ENCODE peak calls at places on chromosomes 4 and X, in six cellular contexts. D, V, G, K, Y and N are unnamed samples.

GRCh38 chr4:3285558-3286334 is 7.1 kb upstream of the RGS12 start:
- DNase-seq in D (no peak), K (no peak), V (peak; percentile 30), Y (peak; percentile 89), G (peak; percentile 80), N (peak; percentile 88)

GRCh38 chr4:165096776-165097175 is 15.9 kb downstream of the TMEM192 start:
- DNase-seq in G (peak; percentile 5), V (no peak), K (no peak), Y (peak; percentile 38), D (peak; percentile 59), N (peak; percentile 56)

GRCh38 chrX:65194547-65194946 is 218.3 kb upstream of the ZC4H2 start:
- DNase-seq in D (no peak), Y (no peak), V (no peak), G (no peak), K (no peak), N (no peak)

GRCh38 chr4:142563682-142564291 is 282.3 kb downstream of the INPP4B start:
- DNase-seq in K (no peak), G (no peak), V (no peak), Y (no peak), D (no peak), N (peak; percentile 24)

GRCh38 chrX:152861116-152861515 is 30.3 kb downstream of the NSDHL start:
- DNase-seq in G (no peak), K (no peak), Y (peak; percentile 3), D (no peak), V (no peak), N (no peak)

GRCh38 chrX:151743651-151744470 is 9.3 kb downstream of the CNGA2 start:
- DNase-seq in G (no peak), D (no peak), V (no peak), K (no peak), Y (no peak), N (no peak)

GRCh38 chr4:87132035-87132434 is 88.4 kb downstream of the KLHL8 start:
- DNase-seq in V (no peak), Y (no peak), D (no peak), G (no peak), K (no peak), N (no peak)

GRCh38 chr4:141654098-141654497 is 17.7 kb downstream of the IL15 start:
- DNase-seq in K (no peak), G (no peak), V (peak; percentile 68), D (no peak), Y (no peak), N (peak; percentile 34)

GRCh38 chrX:630007-630921 is at the start of gene SHOX:
- DNase-seq in Y (peak; percentile 62), G (no peak), V (peak; percentile 49), D (no peak), K (no peak), N (no peak)

GRCh38 chr4:100576570-100576969 is 58.7 kb upstream of the EMCN start:
- DNase-seq in G (no peak), D (no peak), Y (no peak), V (no peak), K (no peak), N (no peak)

GRCh38 chrX:19344661-19345060 is 934 bp downstream of the PDHA1 start:
- DNase-seq in Y (no peak), V (no peak), K (no peak), G (no peak), D (no peak), N (no peak)

GRCh38 chrX:134671207-134671750 is 13.0 kb upstream of the PLAC1 start:
- DNase-seq in K (no peak), V (no peak), Y (no peak), D (no peak), G (no peak), N (no peak)

GRCh38 chr4:150308824-150309472 is 230.7 kb downstream of the DCLK2 start:
- DNase-seq in K (no peak), D (no peak), G (no peak), V (no peak), Y (peak; percentile 39), N (peak; percentile 74)

GRCh38 chrX:20026278-20026677 is 35.4 kb upstream of the BCLAF3 start:
- DNase-seq in G (no peak), V (no peak), D (no peak), Y (peak; percentile 61), K (no peak), N (peak; percentile 24)